ENCODE peak calls at places on chromosomes 6 and 20, in seven cellular contexts. Z, H, M, D, O, A and T are unnamed samples.

GRCh38 chr6:55174211-55175013 is at the start of gene HCRTR2:
- DNase-seq in Z (no peak), H (no peak), M (no peak), D (no peak), O (peak), A (no peak), T (no peak)

GRCh38 chr6:106360989-106361430 is 493 bp downstream of the CRYBG1 start:
- DNase-seq in Z (no peak), H (peak), M (no peak), D (peak), O (peak), A (peak), T (no peak)

GRCh38 chr6:26064619-26065257 is 22.5 kb upstream of the HFE start:
- DNase-seq in Z (no peak), H (no peak), M (no peak), D (peak), O (peak), A (no peak), T (no peak)

GRCh38 chr20:51322164-51322707 is 220.3 kb downstream of the NFATC2 start:
- DNase-seq in Z (no peak), H (no peak), M (no peak), D (no peak), O (no peak), A (no peak), T (no peak)

GRCh38 chr6:13553646-13554045 is 20.8 kb upstream of the SIRT5 start:
- DNase-seq in Z (no peak), H (no peak), M (no peak), D (no peak), O (no peak), A (no peak), T (no peak)

GRCh38 chr20:37243937-37244571 is 17.6 kb downstream of the GHRH start:
- DNase-seq in Z (no peak), H (no peak), M (no peak), D (no peak), O (peak), A (no peak), T (no peak)

GRCh38 chr20:25017257-25017803 is 24.8 kb upstream of the APMAP start:
- DNase-seq in Z (no peak), H (peak), M (no peak), D (peak), O (no peak), A (no peak), T (no peak)

GRCh38 chr6:7137335-7138106 is 29.8 kb downstream of the RREB1 start:
- DNase-seq in Z (no peak), H (no peak), M (no peak), D (peak), O (peak), A (no peak), T (no peak)

GRCh38 chr20:47038581-47039560 is 144.2 kb downstream of the EYA2 start:
- DNase-seq in Z (no peak), H (no peak), M (no peak), D (no peak), O (peak), A (no peak), T (no peak)

GRCh38 chr6:42694586-42694985 is 27.8 kb downstream of the PRPH2 start:
- DNase-seq in Z (peak), H (no peak), M (no peak), D (peak), O (peak), A (no peak), T (no peak)

GRCh38 chr6:39026175-39026574 is 22.4 kb upstream of the GLP1R start:
- DNase-seq in Z (no peak), H (no peak), M (no peak), D (no peak), O (no peak), A (no peak), T (no peak)

GRCh38 chr6:39029156-39030011 is 19.2 kb upstream of the GLP1R start:
- DNase-seq in Z (no peak), H (no peak), M (peak), D (peak), O (peak), A (peak), T (no peak)
- TF ChIP-seq CTCF in Z (peak), H (no peak), M (peak), D (peak), O (peak), A (peak), T (peak)

GRCh38 chr6:5782783-5783567 is 223.8 kb downstream of the NRN1 start:
- DNase-seq in Z (no peak), H (no peak), M (no peak), D (no peak), O (peak), A (no peak), T (no peak)

GRCh38 chr6:5786321-5787053 is 220.2 kb downstream of the NRN1 start:
- DNase-seq in Z (no peak), H (no peak), M (no peak), D (peak), O (peak), A (no peak), T (no peak)

GRCh38 chr6:5781966-5782556 is 224.7 kb downstream of the NRN1 start:
- DNase-seq in Z (no peak), H (no peak), M (no peak), D (no peak), O (no peak), A (no peak), T (no peak)

GRCh38 chr6:5785235-5785634 is 221.5 kb downstream of the NRN1 start:
- DNase-seq in Z (no peak), H (no peak), M (no peak), D (no peak), O (no peak), A (no peak), T (no peak)

GRCh38 chr6:5783584-5784089 is 223.1 kb downstream of the NRN1 start:
- DNase-seq in Z (no peak), H (no peak), M (no peak), D (no peak), O (no peak), A (no peak), T (no peak)
- TF ChIP-seq CTCF in Z (no peak), H (no peak), M (no peak), D (no peak), O (no peak), A (no peak), T (no peak)

GRCh38 chr20:3471397-3472021 is 691 bp downstream of the ATRN start:
- DNase-seq in Z (no peak), H (no peak), M (no peak), D (no peak), O (peak), A (no peak), T (no peak)
- TF ChIP-seq CTCF in Z (no peak), H (no peak), M (no peak), D (no peak), O (no peak), A (no peak), T (no peak)

GRCh38 chr6:10420546-10421507 is 6.0 kb upstream of the TFAP2A start:
- DNase-seq in Z (no peak), H (no peak), M (no peak), D (no peak), O (no peak), A (no peak), T (no peak)
- TF ChIP-seq CTCF in Z (no peak), H (no peak), M (no peak), D (no peak), O (no peak), A (peak), T (peak)

GRCh38 chr6:82348130-82348529 is 15.5 kb upstream of the TPBG start:
- DNase-seq in Z (no peak), H (no peak), M (no peak), D (no peak), O (no peak), A (no peak), T (no peak)
- TF ChIP-seq CTCF in Z (no peak), H (no peak), M (no peak), D (no peak), O (peak), A (no peak), T (peak)

GRCh38 chr20:324177-325042 is 942 bp upstream of the SOX12 start:
- DNase-seq in Z (no peak), H (peak), M (peak), D (peak), O (peak), A (peak), T (no peak)
- TF ChIP-seq CTCF in Z (peak), H (no peak), M (no peak), D (peak), O (peak), A (no peak), T (peak)

DNA sequence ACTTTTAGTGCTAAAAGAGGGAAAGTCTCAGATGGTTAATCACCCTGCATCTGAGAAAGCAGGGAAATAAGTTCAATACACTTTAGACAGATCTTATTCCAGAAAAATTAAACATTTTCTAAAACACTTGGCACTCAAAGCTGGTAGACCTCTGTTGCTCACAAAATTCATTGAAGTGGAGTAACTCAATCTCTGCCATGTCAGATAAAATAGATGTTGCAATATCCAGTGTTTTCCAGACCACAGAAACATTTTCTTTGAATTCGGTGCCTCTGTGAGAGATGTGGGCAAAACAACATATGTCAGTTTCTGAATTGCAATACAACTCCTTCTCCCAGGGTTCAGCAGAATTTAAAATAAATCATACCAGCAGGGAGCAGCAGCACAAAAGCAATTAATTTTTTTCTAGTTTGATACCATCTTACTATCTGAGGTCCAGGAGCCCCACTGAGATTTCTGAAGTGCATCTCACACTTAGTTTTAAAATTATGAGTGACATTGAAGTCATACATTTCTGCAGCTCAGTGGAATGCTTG is 11.3 kb upstream of the PKHD1 start:
- DNase-seq in Z (no peak), H (no peak), M (no peak), D (no peak), O (no peak), A (no peak), T (no peak)
- TF ChIP-seq CTCF in Z (no peak), H (no peak), M (no peak), D (peak), O (no peak), A (no peak), T (no peak)

GRCh38 chr20:3922983-3923339 is 33.8 kb downstream of the PANK2 start:
- DNase-seq in Z (no peak), H (no peak), M (no peak), D (no peak), O (no peak), A (no peak), T (no peak)

GRCh38 chr20:3925899-3926638 is 36.9 kb downstream of the PANK2 start:
- DNase-seq in Z (no peak), H (no peak), M (no peak), D (no peak), O (no peak), A (no peak), T (no peak)

GRCh38 chr20:3923818-3924217 is 34.6 kb downstream of the PANK2 start:
- DNase-seq in Z (no peak), H (no peak), M (no peak), D (no peak), O (peak), A (no peak), T (no peak)

GRCh38 chr20:3925113-3925695 is 36.0 kb downstream of the PANK2 start:
- DNase-seq in Z (no peak), H (no peak), M (no peak), D (no peak), O (no peak), A (no peak), T (no peak)

GRCh38 chr20:3924304-3925112 is 35.3 kb downstream of the PANK2 start:
- DNase-seq in Z (no peak), H (no peak), M (no peak), D (no peak), O (no peak), A (no peak), T (no peak)
- TF ChIP-seq CTCF in Z (no peak), H (no peak), M (no peak), D (peak), O (no peak), A (peak), T (no peak)